ENCODE peak calls at places on chromosomes 6 and 20, in eight cellular contexts. One of them, this sample, is unnamed.

GRCh38 chr6:11535801-11536230 is 1.7 kb upstream of the TMEM170B start:
- DNase-seq in ovary: peak; percentile 27
- DNase-seq in activated gamma-delta T cell treated with anti-CD3 and anti-CD28 coated beads, Interleukin-2, amount 50 U/mL, for 16 hours: no peak
- DNase-seq in endodermal cell: peak; percentile 55
- DNase-seq in HuH-7.5: no peak
- DNase-seq in MM.1S: peak; percentile 19
- DNase-seq in spleen: no peak
- DNase-seq in AG08396: peak; percentile 25
- DNase-seq in this sample: no peak

GRCh38 chr20:9374480-9374879 is 139.9 kb upstream of the LAMP5 start:
- DNase-seq in activated gamma-delta T cell treated with anti-CD3 and anti-CD28 coated beads, Interleukin-2, amount 50 U/mL, for 16 hours: no peak
- DNase-seq in HuH-7.5: no peak
- DNase-seq in MM.1S: no peak
- DNase-seq in AG08396: no peak
- DNase-seq in endodermal cell: no peak
- DNase-seq in spleen: no peak
- DNase-seq in ovary: no peak
- DNase-seq in this sample: no peak

GRCh38 chr6:52522151-52522626 is 54.7 kb downstream of the TRAM2 start:
- DNase-seq in MM.1S: no peak
- DNase-seq in activated gamma-delta T cell treated with anti-CD3 and anti-CD28 coated beads, Interleukin-2, amount 50 U/mL, for 16 hours: no peak
- DNase-seq in HuH-7.5: no peak
- DNase-seq in spleen: no peak
- DNase-seq in AG08396: peak; percentile 47
- DNase-seq in ovary: no peak
- DNase-seq in endodermal cell: no peak
- DNase-seq in this sample: peak; percentile 84

GRCh38 chr20:58094698-58095097 is 133.8 kb downstream of the ANKRD60 start:
- DNase-seq in AG08396: no peak
- DNase-seq in activated gamma-delta T cell treated with anti-CD3 and anti-CD28 coated beads, Interleukin-2, amount 50 U/mL, for 16 hours: no peak
- DNase-seq in MM.1S: no peak
- DNase-seq in endodermal cell: no peak
- DNase-seq in HuH-7.5: no peak
- DNase-seq in ovary: no peak
- DNase-seq in spleen: no peak
- DNase-seq in this sample: no peak

GRCh38 chr6:24936641-24937317 is 1.0 kb upstream of the RIPOR2 start:
- DNase-seq in endodermal cell: no peak
- DNase-seq in HuH-7.5: no peak
- DNase-seq in ovary: no peak
- DNase-seq in MM.1S: peak; percentile 22
- DNase-seq in AG08396: no peak
- DNase-seq in activated gamma-delta T cell treated with anti-CD3 and anti-CD28 coated beads, Interleukin-2, amount 50 U/mL, for 16 hours: peak; percentile 50
- DNase-seq in spleen: no peak
- DNase-seq in this sample: no peak

GRCh38 chr6:28983838-28984237 is 21.3 kb downstream of the ZNF311 start:
- DNase-seq in spleen: no peak
- DNase-seq in activated gamma-delta T cell treated with anti-CD3 and anti-CD28 coated beads, Interleukin-2, amount 50 U/mL, for 16 hours: no peak
- DNase-seq in AG08396: no peak
- DNase-seq in ovary: no peak
- DNase-seq in MM.1S: no peak
- DNase-seq in HuH-7.5: no peak
- DNase-seq in endodermal cell: no peak
- DNase-seq in this sample: no peak

GRCh38 chr6:113281014-113281810 is 575.9 kb upstream of the MARCKS start:
- DNase-seq in HuH-7.5: no peak
- DNase-seq in MM.1S: peak; percentile 51
- DNase-seq in AG08396: no peak
- DNase-seq in ovary: no peak
- DNase-seq in endodermal cell: no peak
- DNase-seq in activated gamma-delta T cell treated with anti-CD3 and anti-CD28 coated beads, Interleukin-2, amount 50 U/mL, for 16 hours: no peak
- DNase-seq in spleen: no peak
- DNase-seq in this sample: no peak

GRCh38 chr20:37411408-37412306 is 65.7 kb downstream of the SRC start:
- DNase-seq in endodermal cell: peak; percentile 65
- DNase-seq in HuH-7.5: no peak
- DNase-seq in MM.1S: no peak
- DNase-seq in spleen: no peak
- DNase-seq in AG08396: no peak
- DNase-seq in ovary: no peak
- DNase-seq in activated gamma-delta T cell treated with anti-CD3 and anti-CD28 coated beads, Interleukin-2, amount 50 U/mL, for 16 hours: no peak
- DNase-seq in this sample: no peak

GRCh38 chr20:51985013-51985415 is 182.7 kb upstream of the SALL4 start:
- DNase-seq in MM.1S: no peak
- DNase-seq in ovary: no peak
- DNase-seq in activated gamma-delta T cell treated with anti-CD3 and anti-CD28 coated beads, Interleukin-2, amount 50 U/mL, for 16 hours: no peak
- DNase-seq in HuH-7.5: peak; percentile 79
- DNase-seq in spleen: no peak
- DNase-seq in AG08396: peak; percentile 84
- DNase-seq in endodermal cell: no peak
- DNase-seq in this sample: no peak

GRCh38 chr6:84448331-84448730 is 220.9 kb upstream of the CEP162 start:
- DNase-seq in AG08396: no peak
- DNase-seq in ovary: no peak
- DNase-seq in spleen: no peak
- DNase-seq in HuH-7.5: no peak
- DNase-seq in activated gamma-delta T cell treated with anti-CD3 and anti-CD28 coated beads, Interleukin-2, amount 50 U/mL, for 16 hours: no peak
- DNase-seq in MM.1S: no peak
- DNase-seq in endodermal cell: no peak
- DNase-seq in this sample: no peak

GRCh38 chr6:90194371-90194841 is 102.2 kb downstream of the BACH2 start:
- DNase-seq in HuH-7.5: no peak
- DNase-seq in endodermal cell: no peak
- DNase-seq in AG08396: peak; percentile 57
- DNase-seq in MM.1S: no peak
- DNase-seq in activated gamma-delta T cell treated with anti-CD3 and anti-CD28 coated beads, Interleukin-2, amount 50 U/mL, for 16 hours: no peak
- DNase-seq in spleen: no peak
- DNase-seq in ovary: no peak
- DNase-seq in this sample: no peak

GRCh38 chr20:63092660-63093215 is 86.0 kb upstream of the BHLHE23 start:
- DNase-seq in AG08396: no peak
- DNase-seq in endodermal cell: peak; percentile 38
- DNase-seq in activated gamma-delta T cell treated with anti-CD3 and anti-CD28 coated beads, Interleukin-2, amount 50 U/mL, for 16 hours: no peak
- DNase-seq in MM.1S: no peak
- DNase-seq in spleen: peak; percentile 49
- DNase-seq in ovary: no peak
- DNase-seq in HuH-7.5: no peak
- DNase-seq in this sample: peak; percentile 29

GRCh38 chr6:6998194-6998569 is 109.6 kb upstream of the RREB1 start:
- DNase-seq in activated gamma-delta T cell treated with anti-CD3 and anti-CD28 coated beads, Interleukin-2, amount 50 U/mL, for 16 hours: no peak
- DNase-seq in endodermal cell: peak; percentile 45
- DNase-seq in MM.1S: no peak
- DNase-seq in HuH-7.5: no peak
- DNase-seq in AG08396: no peak
- DNase-seq in ovary: no peak
- DNase-seq in spleen: peak; percentile 32
- DNase-seq in this sample: no peak

GRCh38 chr20:11982289-11982957 is 64.7 kb downstream of the BTBD3 start:
- DNase-seq in endodermal cell: no peak
- DNase-seq in spleen: no peak
- DNase-seq in MM.1S: no peak
- DNase-seq in HuH-7.5: no peak
- DNase-seq in ovary: no peak
- DNase-seq in AG08396: no peak
- DNase-seq in activated gamma-delta T cell treated with anti-CD3 and anti-CD28 coated beads, Interleukin-2, amount 50 U/mL, for 16 hours: no peak
- DNase-seq in this sample: no peak

GRCh38 chr6:28315628-28316027 is 20.3 kb downstream of the ZSCAN31 start:
- DNase-seq in AG08396: no peak
- DNase-seq in spleen: no peak
- DNase-seq in endodermal cell: no peak
- DNase-seq in activated gamma-delta T cell treated with anti-CD3 and anti-CD28 coated beads, Interleukin-2, amount 50 U/mL, for 16 hours: no peak
- DNase-seq in ovary: no peak
- DNase-seq in MM.1S: no peak
- DNase-seq in HuH-7.5: no peak
- DNase-seq in this sample: no peak

GRCh38 chr20:3759316-3759715 is 8.2 kb downstream of the ADISSP start:
- DNase-seq in MM.1S: no peak
- DNase-seq in endodermal cell: no peak
- DNase-seq in HuH-7.5: no peak
- DNase-seq in activated gamma-delta T cell treated with anti-CD3 and anti-CD28 coated beads, Interleukin-2, amount 50 U/mL, for 16 hours: no peak
- DNase-seq in spleen: no peak
- DNase-seq in ovary: no peak
- DNase-seq in AG08396: no peak
- DNase-seq in this sample: no peak

GRCh38 chr20:51608060-51608459 is 65.5 kb upstream of the NFATC2 start:
- DNase-seq in endodermal cell: no peak
- DNase-seq in ovary: no peak
- DNase-seq in activated gamma-delta T cell treated with anti-CD3 and anti-CD28 coated beads, Interleukin-2, amount 50 U/mL, for 16 hours: no peak
- DNase-seq in AG08396: no peak
- DNase-seq in MM.1S: no peak
- DNase-seq in spleen: no peak
- DNase-seq in HuH-7.5: no peak
- DNase-seq in this sample: no peak

GRCh38 chr6:104239971-104240370 is 619.7 kb downstream of the HACE1 start:
- DNase-seq in activated gamma-delta T cell treated with anti-CD3 and anti-CD28 coated beads, Interleukin-2, amount 50 U/mL, for 16 hours: no peak
- DNase-seq in MM.1S: no peak
- DNase-seq in AG08396: no peak
- DNase-seq in endodermal cell: no peak
- DNase-seq in HuH-7.5: no peak
- DNase-seq in ovary: no peak
- DNase-seq in spleen: no peak
- DNase-seq in this sample: no peak

GRCh38 chr6:134686071-134686470 is 263.8 kb downstream of the ALDH8A1 start:
- DNase-seq in endodermal cell: no peak
- DNase-seq in MM.1S: no peak
- DNase-seq in AG08396: no peak
- DNase-seq in HuH-7.5: no peak
- DNase-seq in activated gamma-delta T cell treated with anti-CD3 and anti-CD28 coated beads, Interleukin-2, amount 50 U/mL, for 16 hours: no peak
- DNase-seq in spleen: no peak
- DNase-seq in ovary: no peak
- DNase-seq in this sample: no peak

GRCh38 chr20:19828233-19828632 is 70.2 kb downstream of the RIN2 start:
- DNase-seq in MM.1S: peak; percentile 89
- DNase-seq in endodermal cell: no peak
- DNase-seq in spleen: no peak
- DNase-seq in HuH-7.5: peak; percentile 29
- DNase-seq in activated gamma-delta T cell treated with anti-CD3 and anti-CD28 coated beads, Interleukin-2, amount 50 U/mL, for 16 hours: no peak
- DNase-seq in AG08396: no peak
- DNase-seq in ovary: no peak
- DNase-seq in this sample: no peak